ENCODE peak calls at places on chromosomes 13 and 19, in ten cellular contexts. Y, W, Q, J, P, L, U, H, Z and F are unnamed samples. For H3K36me3, the result is how much of the 10 kb centered on the place peaks cover.

GRCh38 chr13:105445793-105446192 is 1089.7 kb downstream of the EFNB2 start:
- DNase-seq in Y (no peak), W (no peak), Q (no peak), J (no peak), P (no peak), L (no peak), U (no peak), H (no peak), Z (no peak), F (no peak)

GRCh38 chr13:51782026-51782710 is 21.8 kb downstream of the DHRS12 start:
- DNase-seq in Y (no peak), W (peak), Q (no peak), J (no peak), P (no peak), L (no peak), U (no peak), H (no peak), Z (no peak), F (no peak)

GRCh38 chr19:13153627-13154240 is 3.5 kb downstream of the IER2 start:
- DNase-seq in Y (peak), W (peak), Q (no peak), J (peak), P (peak), L (peak), U (peak), H (no peak), Z (peak), F (peak)

GRCh38 chr13:94598281-94598680 is 2.3 kb upstream of the TGDS start:
- DNase-seq in Y (no peak), W (no peak), Q (no peak), J (no peak), P (peak), L (no peak), U (no peak), H (no peak), Z (no peak), F (no peak)

GRCh38 chr19:13053761-13054604 is 48.7 kb downstream of the LYL1 start:
- DNase-seq in Y (no peak), W (peak), Q (no peak), J (peak), P (peak), L (peak), U (no peak), H (no peak), Z (peak), F (peak)

GRCh38 chr13:95067303-95067702 is 233.9 kb downstream of the ABCC4 start:
- DNase-seq in Y (no peak), W (no peak), Q (no peak), J (no peak), P (peak), L (no peak), U (no peak), H (no peak), Z (no peak), F (no peak)

GRCh38 chr13:113663934-113664333 is 3.1 kb upstream of the GRK1 start:
- DNase-seq in Y (no peak), W (no peak), Q (no peak), J (peak), P (no peak), L (no peak), U (peak), H (no peak), Z (no peak), F (peak)

GRCh38 chr19:4069331-4069959 is 2.7 kb upstream of the ZBTB7A start:
- DNase-seq in Y (peak), W (no peak), Q (no peak), J (peak), P (no peak), L (peak), U (no peak), H (no peak), Z (no peak), F (peak)

GRCh38 chr13:22744688-22745452 is 435.9 kb upstream of the SGCG start:
- DNase-seq in Y (no peak), W (no peak), Q (no peak), J (no peak), P (no peak), L (no peak), U (no peak), H (no peak), Z (no peak), F (no peak)

GRCh38 chr13:107581009-107581408 is 634.3 kb downstream of the LIG4 start:
- DNase-seq in Y (no peak), W (no peak), Q (no peak), J (no peak), P (no peak), L (peak), U (no peak), H (no peak), Z (peak), F (no peak)

GRCh38 chr13:107582171-107582570 is 633.2 kb downstream of the LIG4 start:
- DNase-seq in Y (no peak), W (no peak), Q (no peak), J (no peak), P (no peak), L (no peak), U (no peak), H (no peak), Z (no peak), F (no peak)

GRCh38 chr13:107574517-107575215 is 640.7 kb downstream of the LIG4 start:
- DNase-seq in Y (no peak), W (no peak), Q (peak), J (no peak), P (peak), L (peak), U (no peak), H (no peak), Z (peak), F (no peak)

GRCh38 chr13:107573184-107573583 is 642.2 kb downstream of the LIG4 start:
- DNase-seq in Y (no peak), W (no peak), Q (no peak), J (no peak), P (no peak), L (no peak), U (no peak), H (no peak), Z (no peak), F (no peak)

DNA sequence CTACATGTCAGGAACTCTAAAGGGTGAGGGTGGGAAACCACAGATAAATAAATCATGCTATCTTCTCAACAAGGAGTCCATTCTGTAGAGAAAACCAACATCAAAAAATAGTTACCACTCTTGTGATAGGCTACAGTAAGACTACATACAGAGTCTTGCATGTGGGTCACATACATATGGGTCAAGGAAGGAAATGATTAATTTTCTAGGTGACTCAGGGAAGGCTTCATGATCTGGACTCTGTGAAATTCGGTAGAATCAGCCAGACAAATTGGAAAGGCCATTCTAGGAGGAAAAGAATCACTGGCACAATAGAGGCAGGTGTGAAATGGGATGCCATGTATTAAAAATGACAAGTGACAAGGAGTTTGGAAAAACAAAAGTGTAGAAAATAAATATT is 638.9 kb downstream of the LIG4 start:
- DNase-seq in Y (no peak), W (no peak), Q (no peak), J (no peak), P (no peak), L (no peak), U (no peak), H (no peak), Z (no peak), F (no peak)
- H3K4me3 ChIP-seq in Y (no peak), W (no peak), Q (no peak), J (no peak), P (no peak), L (no peak), U (no peak), H (no peak), Z (no peak), F (no peak)

GRCh38 chr19:27777726-27778125 is 1435.2 kb downstream of the UQCRFS1 start:
- DNase-seq in Y (no peak), W (no peak), Q (no peak), J (no peak), P (no peak), L (peak), U (peak), H (no peak), Z (peak), F (no peak)

GRCh38 chr19:27776020-27776419 is 1436.9 kb downstream of the UQCRFS1 start:
- DNase-seq in Y (no peak), W (no peak), Q (no peak), J (no peak), P (peak), L (peak), U (peak), H (no peak), Z (peak), F (no peak)

GRCh38 chr19:27775395-27775794 is 1437.6 kb downstream of the UQCRFS1 start:
- DNase-seq in Y (no peak), W (no peak), Q (no peak), J (no peak), P (no peak), L (no peak), U (peak), H (no peak), Z (peak), F (no peak)

GRCh38 chr19:27777242-27777641 is 1435.7 kb downstream of the UQCRFS1 start:
- DNase-seq in Y (no peak), W (no peak), Q (no peak), J (no peak), P (no peak), L (no peak), U (no peak), H (no peak), Z (no peak), F (no peak)

GRCh38 chr19:27776524-27776923 is 1436.4 kb downstream of the UQCRFS1 start:
- DNase-seq in Y (no peak), W (no peak), Q (no peak), J (no peak), P (no peak), L (no peak), U (peak), H (no peak), Z (no peak), F (no peak)
- H3K36me3 ChIP-seq in Y (under half), W (under half), Q (under half), J (under half), P (under half), L (under half), U (under half), H (under half), Z (under half), F (under half)

GRCh38 chr19:45395524-45396388 is 9.1 kb downstream of the PPP1R13L start:
- DNase-seq in Y (no peak), W (no peak), Q (no peak), J (no peak), P (no peak), L (peak), U (no peak), H (no peak), Z (peak), F (no peak)

GRCh38 chr19:45396389-45397260 is 8.2 kb downstream of the PPP1R13L start:
- DNase-seq in Y (no peak), W (no peak), Q (no peak), J (no peak), P (no peak), L (no peak), U (no peak), H (no peak), Z (peak), F (no peak)

GRCh38 chr19:45391346-45391745 is 13.5 kb downstream of the PPP1R13L start:
- DNase-seq in Y (no peak), W (no peak), Q (no peak), J (no peak), P (no peak), L (peak), U (no peak), H (no peak), Z (peak), F (no peak)

DNA sequence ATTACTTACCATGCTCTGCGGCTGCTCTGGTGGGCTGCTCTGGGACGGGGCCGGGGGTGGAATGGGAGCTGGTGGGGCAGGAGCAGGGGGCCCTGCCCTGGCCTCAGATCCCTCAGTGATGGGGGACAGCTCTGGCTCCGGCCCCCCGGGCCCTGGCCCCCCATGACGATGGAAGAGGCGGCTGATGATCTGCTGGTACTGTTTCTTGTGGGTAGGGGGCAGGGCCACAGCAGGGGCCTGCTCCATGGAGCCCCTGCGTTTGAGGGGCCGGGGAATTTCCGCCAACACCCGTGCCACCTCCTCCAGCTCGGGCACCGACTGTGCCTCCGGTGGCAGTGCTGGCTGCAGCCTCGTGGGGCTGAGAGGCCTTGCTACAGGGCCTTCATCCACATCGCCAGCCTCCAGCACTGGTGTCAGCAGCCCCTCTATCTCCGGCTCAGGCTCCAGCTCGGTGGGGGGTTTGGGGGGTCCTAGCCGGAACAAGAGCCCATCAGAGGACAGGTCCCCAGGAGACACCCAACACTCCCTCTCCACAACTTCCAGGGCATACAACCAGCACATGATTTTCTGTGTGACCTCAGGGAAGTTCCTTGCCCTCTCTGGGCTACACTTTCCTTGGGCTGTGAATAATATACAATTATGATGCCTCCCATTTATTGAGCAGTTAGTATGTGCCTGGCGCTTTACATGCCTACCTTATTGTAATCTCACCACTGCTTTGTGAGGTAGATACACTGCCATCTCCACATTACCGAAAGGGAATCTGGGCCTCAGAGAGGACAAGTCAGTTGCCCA is 12.8 kb downstream of the PPP1R13L start:
- DNase-seq in Y (no peak), W (no peak), Q (no peak), J (no peak), P (no peak), L (no peak), U (no peak), H (no peak), Z (no peak), F (no peak)
- H3K4me3 ChIP-seq in Y (no peak), W (no peak), Q (no peak), J (no peak), P (no peak), L (no peak), U (no peak), H (no peak), Z (no peak), F (no peak)

GRCh38 chr13:99345345-99345744 is 38.1 kb upstream of the GPR183 start:
- DNase-seq in Y (no peak), W (no peak), Q (no peak), J (no peak), P (no peak), L (no peak), U (no peak), H (no peak), Z (no peak), F (no peak)
- H3K36me3 ChIP-seq in Y (under half), W (under half), Q (under half), J (under half), P (under half), L (under half), U (under half), H (under half), Z (under half), F (under half)

GRCh38 chr19:610071-610800 is 20.6 kb downstream of the HCN2 start:
- DNase-seq in Y (peak), W (no peak), Q (no peak), J (no peak), P (no peak), L (no peak), U (no peak), H (no peak), Z (no peak), F (peak)
- H3K4me3 ChIP-seq in Y (peak), W (no peak), Q (no peak), J (no peak), P (no peak), L (no peak), U (peak), H (peak), Z (no peak), F (peak)

GRCh38 chr19:38201731-38202130 is 22.3 kb downstream of the DPF1 start:
- DNase-seq in Y (no peak), W (no peak), Q (no peak), J (no peak), P (no peak), L (no peak), U (no peak), H (no peak), Z (no peak), F (no peak)

GRCh38 chr19:38204096-38204495 is 19.9 kb downstream of the DPF1 start:
- DNase-seq in Y (no peak), W (no peak), Q (no peak), J (no peak), P (no peak), L (no peak), U (no peak), H (no peak), Z (no peak), F (no peak)

GRCh38 chr19:38202504-38202903 is 21.5 kb downstream of the DPF1 start:
- DNase-seq in Y (no peak), W (no peak), Q (no peak), J (no peak), P (no peak), L (no peak), U (no peak), H (no peak), Z (no peak), F (no peak)

GRCh38 chr19:38204728-38205127 is 19.3 kb downstream of the DPF1 start:
- DNase-seq in Y (no peak), W (no peak), Q (no peak), J (no peak), P (no peak), L (no peak), U (no peak), H (no peak), Z (no peak), F (no peak)

DNA sequence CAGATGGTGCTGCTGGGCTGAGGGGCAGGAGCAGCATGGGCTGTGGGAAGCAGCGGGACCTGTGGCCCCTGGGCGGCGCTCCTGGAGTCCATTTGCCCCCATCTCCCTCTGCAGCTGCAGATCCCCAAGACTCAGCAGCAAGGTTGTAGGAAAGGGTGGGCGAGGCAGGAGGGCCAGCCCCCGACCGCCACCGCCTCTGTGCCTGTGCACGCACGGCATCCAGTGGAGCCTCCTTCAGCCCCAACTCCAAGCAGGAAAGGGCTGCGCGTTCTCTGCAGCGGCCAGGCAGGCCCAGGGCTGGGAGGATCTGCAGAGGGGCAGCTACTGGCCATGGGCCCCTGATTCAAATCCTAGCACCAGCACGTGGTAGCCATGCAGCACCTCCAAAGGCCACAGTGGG is 20.8 kb downstream of the DPF1 start:
- DNase-seq in Y (no peak), W (no peak), Q (no peak), J (no peak), P (no peak), L (no peak), U (no peak), H (no peak), Z (no peak), F (no peak)
- H3K36me3 ChIP-seq in Y (under half), W (under half), Q (under half), J (under half), P (under half), L (under half), U (under half), H (under half), Z (under half), F (under half)

GRCh38 chr13:29583073-29583785 is 12.3 kb downstream of the SLC7A1 start:
- DNase-seq in Y (no peak), W (no peak), Q (no peak), J (no peak), P (peak), L (no peak), U (no peak), H (no peak), Z (peak), F (no peak)
- H3K4me3 ChIP-seq in Y (no peak), W (no peak), Q (no peak), J (no peak), P (no peak), L (peak), U (no peak), H (no peak), Z (no peak), F (no peak)

GRCh38 chr19:10816691-10817090 is 19.3 kb downstream of the TMED1 start:
- DNase-seq in Y (no peak), W (no peak), Q (no peak), J (no peak), P (no peak), L (no peak), U (no peak), H (no peak), Z (no peak), F (no peak)

GRCh38 chr19:10817291-10818038 is 18.5 kb downstream of the TMED1 start:
- DNase-seq in Y (no peak), W (no peak), Q (no peak), J (peak), P (peak), L (peak), U (peak), H (no peak), Z (no peak), F (no peak)

GRCh38 chr19:10820173-10820572 is 15.8 kb downstream of the TMED1 start:
- DNase-seq in Y (no peak), W (no peak), Q (no peak), J (no peak), P (no peak), L (peak), U (no peak), H (no peak), Z (peak), F (no peak)

GRCh38 chr19:10819124-10820060 is 16.6 kb downstream of the TMED1 start:
- DNase-seq in Y (no peak), W (no peak), Q (no peak), J (no peak), P (no peak), L (no peak), U (no peak), H (no peak), Z (no peak), F (no peak)

GRCh38 chr19:10818306-10819123 is 17.5 kb downstream of the TMED1 start:
- DNase-seq in Y (no peak), W (no peak), Q (no peak), J (no peak), P (no peak), L (no peak), U (no peak), H (no peak), Z (no peak), F (no peak)
- H3K36me3 ChIP-seq in Y (under half), W (under half), Q (under half), J (under half), P (under half), L (under half), U (under half), H (under half), Z (under half), F (under half)